ENCODE peak calls at places on chromosomes 5 and 9, in eight cellular contexts. Q is activated T-helper 2 cell treated with anti-CD3 and anti-CD28 coated beads, Interferon-gamma antibody, Interleukin-2, Interleukin-4, amounts not matched to agents 10 μg/mL and 5 μg/mL and 100 μg/mL, durations not matched to agents 14 hours and 24 hours and 36 hours; L is stimulated activated CD4-positive, alpha-beta T cell treated with anti-CD3 and anti-CD28 coated beads, Interleukin-4, amount 100 ng/mL, for 1 hour; N is EL; I is CD4-positive, alpha-beta T cell; F is stomach; G is activated T-cell treated with anti-CD3 and anti-CD28 coated beads for 1 hour; S is stimulated activated naive B cell treated with anti-CD40 and anti-IgM and Interleukin-4, amounts not matched to agents 10 μg/mL and 1 μg/mL and 100 μg/mL, for 72 hours. P is an unnamed sample.

GRCh38 chr5:178434016-178434761 is 156.0 kb downstream of the COL23A1 start:
- DNase-seq in L (no peak), N (no peak), F (no peak), I (no peak), S (no peak), Q (no peak), G (no peak), P (no peak)

GRCh38 chr5:25544652-25545249 is 900.0 kb upstream of the CDH10 start:
- DNase-seq in S (no peak), I (no peak), L (no peak), Q (no peak), G (no peak), F (peak), N (no peak), P (peak)

GRCh38 chr5:112691758-112692157 is 45.9 kb upstream of the APC start:
- DNase-seq in I (no peak), G (no peak), F (no peak), N (no peak), L (no peak), S (no peak), Q (no peak), P (no peak)

GRCh38 chr5:156103116-156103860 is 223.7 kb upstream of the SGCD start:
- DNase-seq in I (no peak), N (no peak), L (no peak), Q (no peak), G (no peak), F (no peak), S (no peak), P (no peak)

GRCh38 chr5:14008819-14009311 is 64.4 kb upstream of the DNAH5 start:
- DNase-seq in I (no peak), F (peak), S (no peak), L (no peak), N (no peak), Q (no peak), G (no peak), P (peak)

GRCh38 chr5:95352686-95353085 is 38.5 kb upstream of the FAM81B start:
- DNase-seq in F (no peak), Q (no peak), S (no peak), G (no peak), N (no peak), L (no peak), I (no peak), P (no peak)

GRCh38 chr9:97501177-97501971 is at the start of gene TMOD1:
- DNase-seq in I (peak), L (peak), F (peak), N (peak), S (peak), G (peak), Q (no peak), P (peak)

GRCh38 chr5:96338624-96339023 is 94.4 kb downstream of the PCSK1 start:
- DNase-seq in I (no peak), N (no peak), L (no peak), G (no peak), Q (no peak), S (no peak), F (peak), P (no peak)

GRCh38 chr9:88494983-88495721 is 39.8 kb upstream of the NXNL2 start:
- DNase-seq in S (no peak), Q (no peak), G (no peak), F (no peak), N (no peak), I (no peak), L (no peak), P (no peak)

GRCh38 chr5:168513861-168514428 is 15.2 kb upstream of the FBLL1 start:
- DNase-seq in I (no peak), N (no peak), Q (no peak), S (no peak), F (no peak), L (no peak), G (no peak), P (no peak)

GRCh38 chr9:20219437-20219836 is 402.9 kb downstream of the MLLT3 start:
- DNase-seq in S (no peak), L (no peak), I (no peak), N (no peak), F (no peak), G (no peak), Q (no peak), P (no peak)

GRCh38 chr5:143308726-143309125 is 94.8 kb downstream of the NR3C1 start:
- DNase-seq in G (no peak), N (peak), L (no peak), I (no peak), S (no peak), Q (no peak), F (no peak), P (no peak)

GRCh38 chr5:64667068-64667467 is 23.2 kb upstream of the SHISAL2B start:
- DNase-seq in F (no peak), S (no peak), I (no peak), G (no peak), Q (no peak), N (no peak), L (no peak), P (no peak)

GRCh38 chr9:133948571-133949485 is 43.3 kb downstream of the VAV2 start:
- DNase-seq in F (no peak), S (no peak), G (no peak), N (no peak), L (no peak), Q (no peak), I (no peak), P (no peak)

GRCh38 chr5:174245506-174245905 is 200.0 kb downstream of the NSG2 start:
- DNase-seq in G (no peak), I (no peak), F (no peak), S (no peak), N (peak), L (no peak), Q (no peak), P (no peak)

GRCh38 chr5:17186271-17186670 is 31.2 kb upstream of the BASP1 start:
- DNase-seq in Q (no peak), F (no peak), I (no peak), N (no peak), G (no peak), L (no peak), S (no peak), P (no peak)

GRCh38 chr9:127780126-127780885 is 1.8 kb upstream of the SH2D3C start:
- DNase-seq in G (no peak), L (no peak), F (no peak), S (no peak), Q (no peak), I (no peak), N (no peak), P (no peak)

GRCh38 chr5:108638021-108638420 is 109.7 kb upstream of the FER start:
- DNase-seq in L (no peak), I (no peak), Q (no peak), N (no peak), S (no peak), F (no peak), G (no peak), P (no peak)

GRCh38 chr9:17613723-17614122 is 34.9 kb downstream of the SH3GL2 start:
- DNase-seq in S (no peak), L (no peak), F (no peak), I (no peak), N (peak), G (no peak), Q (no peak), P (no peak)

GRCh38 chr5:38433160-38433861 is 123.1 kb downstream of the LIFR start:
- DNase-seq in N (peak), G (no peak), L (no peak), Q (no peak), I (no peak), S (no peak), F (no peak), P (no peak)

GRCh38 chr9:124688238-124688904 is 82.7 kb downstream of the NR6A1 start:
- DNase-seq in S (no peak), L (no peak), F (no peak), I (no peak), Q (no peak), G (no peak), N (no peak), P (no peak)

GRCh38 chr5:148482697-148483462 is 99.1 kb downstream of the FBXO38 start:
- DNase-seq in L (peak), G (peak), I (peak), Q (peak), S (peak), F (peak), N (peak), P (peak)

GRCh38 chr9:97243606-97244005 is 63.9 kb upstream of the CCDC180 start:
- DNase-seq in F (no peak), G (no peak), I (no peak), N (peak), L (no peak), Q (no peak), S (no peak), P (no peak)

GRCh38 chr9:122370869-122371467 is at the start of gene PTGS1:
- DNase-seq in I (no peak), G (no peak), Q (no peak), F (peak), L (no peak), N (peak), S (peak), P (peak)

GRCh38 chr9:75200892-75201470 is 112.7 kb downstream of the OSTF1 start:
- DNase-seq in L (no peak), Q (no peak), I (no peak), F (no peak), G (no peak), S (no peak), N (peak), P (no peak)

GRCh38 chr9:107983191-107983603 is 493.6 kb upstream of the KLF4 start:
- DNase-seq in S (no peak), L (no peak), G (no peak), Q (no peak), F (no peak), I (no peak), N (peak), P (no peak)

GRCh38 chr9:83024501-83025125 is 38.3 kb downstream of the RASEF start:
- DNase-seq in L (no peak), G (no peak), F (no peak), N (no peak), Q (no peak), S (no peak), I (no peak), P (no peak)

GRCh38 chr9:91837982-91838731 is 111.9 kb downstream of the ROR2 start:
- DNase-seq in N (peak), G (no peak), Q (no peak), L (no peak), F (peak), I (no peak), S (no peak), P (peak)

GRCh38 chr9:83714316-83714715 is 6.6 kb upstream of the UBQLN1 start:
- DNase-seq in G (no peak), S (no peak), F (no peak), N (no peak), Q (no peak), L (no peak), I (no peak), P (no peak)

GRCh38 chr5:79464695-79465332 is 49.1 kb downstream of the HOMER1 start:
- DNase-seq in I (no peak), Q (no peak), S (no peak), G (no peak), F (no peak), N (peak), L (no peak), P (no peak)

GRCh38 chr5:151661096-151661495 is 25.6 kb downstream of the SPARC start:
- DNase-seq in N (no peak), Q (no peak), I (no peak), S (no peak), G (no peak), F (no peak), L (no peak), P (no peak)

GRCh38 chr5:36530249-36530648 is 76.2 kb upstream of the SLC1A3 start:
- DNase-seq in L (no peak), G (no peak), F (no peak), N (no peak), S (no peak), I (no peak), Q (no peak), P (no peak)

GRCh38 chr5:138459311-138459710 is 6.0 kb upstream of the EGR1 start:
- DNase-seq in F (peak), Q (peak), N (no peak), I (peak), G (peak), S (peak), L (peak), P (no peak)

GRCh38 chr9:100104314-100104713 is 5.3 kb downstream of the INVS start:
- DNase-seq in G (no peak), S (no peak), L (no peak), N (peak), F (no peak), Q (no peak), I (no peak), P (no peak)

GRCh38 chr5:159263569-159263905 is 447 bp downstream of the UBLCP1 start:
- DNase-seq in N (no peak), G (no peak), Q (no peak), F (no peak), L (no peak), I (no peak), S (no peak), P (no peak)

P was measured in lung.